ENCODE peak calls at places on chromosomes 11 and 22, in ten cellular contexts. E, Z, A, O, H, U, B, R, P and V are unnamed samples.

GRCh38 chr11:31355817-31356216 is 13.7 kb downstream of the DCDC1 start:
- DNase-seq in E (no peak), Z (no peak), A (no peak), O (no peak), H (no peak), U (no peak), B (no peak), R (no peak), P (no peak), V (no peak)

GRCh38 chr11:80727315-80727714 is 1286.5 kb upstream of the TENM4 start:
- DNase-seq in E (peak), Z (no peak), A (no peak), O (no peak), H (no peak), U (no peak), B (peak), R (no peak), P (no peak), V (no peak)

GRCh38 chr22:35467788-35468187 is 67.8 kb downstream of the MCM5 start:
- DNase-seq in E (no peak), Z (no peak), A (peak), O (peak), H (peak), U (no peak), B (peak), R (no peak), P (no peak), V (no peak)

GRCh38 chr11:75196426-75196825 is 44.1 kb upstream of the TPBGL start:
- DNase-seq in E (no peak), Z (no peak), A (no peak), O (no peak), H (no peak), U (no peak), B (no peak), R (no peak), P (no peak), V (no peak)

GRCh38 chr11:2190670-2191471 is 19.3 kb upstream of the TH start:
- DNase-seq in E (no peak), Z (no peak), A (peak), O (no peak), H (no peak), U (no peak), B (no peak), R (no peak), P (no peak), V (no peak)

GRCh38 chr11:33256808-33257159 is 397 bp upstream of the HIPK3 start:
- DNase-seq in E (no peak), Z (no peak), A (no peak), O (no peak), H (no peak), U (no peak), B (no peak), R (no peak), P (no peak), V (no peak)

GRCh38 chr11:44957051-44957515 is 6.4 kb upstream of the TP53I11 start:
- DNase-seq in E (no peak), Z (no peak), A (no peak), O (peak), H (peak), U (no peak), B (no peak), R (no peak), P (no peak), V (no peak)

GRCh38 chr22:43477966-43478365 is 66.2 kb downstream of the MPPED1 start:
- DNase-seq in E (no peak), Z (no peak), A (no peak), O (no peak), H (no peak), U (no peak), B (no peak), R (no peak), P (no peak), V (no peak)

GRCh38 chr11:71124127-71124526 is 128.2 kb downstream of the SHANK2 start:
- DNase-seq in E (no peak), Z (no peak), A (no peak), O (no peak), H (no peak), U (no peak), B (no peak), R (no peak), P (no peak), V (no peak)

GRCh38 chr11:66593303-66593635 is 284 bp downstream of the CCS start:
- DNase-seq in E (no peak), Z (no peak), A (no peak), O (peak), H (no peak), U (no peak), B (no peak), R (no peak), P (no peak), V (no peak)

GRCh38 chr11:120894207-120894989 is 129.5 kb upstream of the TBCEL start:
- DNase-seq in E (no peak), Z (no peak), A (no peak), O (no peak), H (no peak), U (no peak), B (no peak), R (no peak), P (no peak), V (no peak)

GRCh38 chr11:332651-333480 is 12.2 kb upstream of the IFITM3 start:
- DNase-seq in E (no peak), Z (no peak), A (no peak), O (no peak), H (peak), U (no peak), B (no peak), R (no peak), P (no peak), V (no peak)

GRCh38 chr11:76236092-76237026 is 30.1 kb upstream of the WNT11 start:
- DNase-seq in E (peak), Z (peak), A (peak), O (no peak), H (no peak), U (no peak), B (peak), R (no peak), P (no peak), V (no peak)

GRCh38 chr11:112751763-112752162 is 209.5 kb upstream of the NCAM1 start:
- DNase-seq in E (no peak), Z (no peak), A (no peak), O (no peak), H (no peak), U (no peak), B (no peak), R (no peak), P (no peak), V (no peak)

GRCh38 chr22:30637701-30638114 is 2.1 kb downstream of the SLC35E4 start:
- DNase-seq in E (no peak), Z (no peak), A (no peak), O (no peak), H (no peak), U (no peak), B (no peak), R (no peak), P (no peak), V (no peak)

GRCh38 chr11:115493488-115493887 is 10.7 kb downstream of the CADM1 start:
- DNase-seq in E (no peak), Z (no peak), A (no peak), O (no peak), H (no peak), U (no peak), B (no peak), R (no peak), P (no peak), V (no peak)

GRCh38 chr22:30717952-30718351 is 23.3 kb downstream of the OSBP2 start:
- DNase-seq in E (no peak), Z (no peak), A (no peak), O (no peak), H (no peak), U (no peak), B (no peak), R (no peak), P (no peak), V (no peak)

GRCh38 chr11:93143186-93143585 is 54.6 kb downstream of the SLC36A4 start:
- DNase-seq in E (no peak), Z (no peak), A (no peak), O (no peak), H (no peak), U (no peak), B (no peak), R (no peak), P (no peak), V (no peak)

GRCh38 chr11:111213256-111213655 is 32.3 kb upstream of the POU2AF2 start:
- DNase-seq in E (no peak), Z (no peak), A (no peak), O (no peak), H (no peak), U (no peak), B (no peak), R (no peak), P (no peak), V (no peak)

GRCh38 chr11:68408512-68408911 is 52.0 kb upstream of the PPP6R3 start:
- DNase-seq in E (no peak), Z (no peak), A (no peak), O (no peak), H (no peak), U (no peak), B (no peak), R (no peak), P (no peak), V (no peak)

GRCh38 chr11:611001-611996 is 4.5 kb downstream of the IRF7 start:
- DNase-seq in E (no peak), Z (no peak), A (no peak), O (no peak), H (no peak), U (no peak), B (no peak), R (no peak), P (no peak), V (no peak)

GRCh38 chr11:69285091-69285490 is 8.9 kb upstream of the MYEOV start:
- DNase-seq in E (no peak), Z (no peak), A (peak), O (no peak), H (no peak), U (no peak), B (no peak), R (no peak), P (no peak), V (no peak)

GRCh38 chr11:93784935-93785360 is 866 bp downstream of the MED17 start:
- DNase-seq in E (no peak), Z (peak), A (no peak), O (no peak), H (no peak), U (peak), B (peak), R (no peak), P (no peak), V (no peak)

GRCh38 chr22:39315389-39315788 is 4.0 kb downstream of the RPL3 start:
- DNase-seq in E (no peak), Z (no peak), A (no peak), O (no peak), H (no peak), U (no peak), B (peak), R (no peak), P (no peak), V (no peak)

GRCh38 chr11:75562836-75563484 is 907 bp downstream of the SERPINH1 start:
- DNase-seq in E (no peak), Z (no peak), A (peak), O (peak), H (no peak), U (peak), B (no peak), R (no peak), P (no peak), V (no peak)